ENCODE peak calls at places on chromosomes 16 and 17, in eight cellular contexts. D is dorsolateral prefrontal cortex, O is neural progenitor cell, N is tibial nerve, S is epithelial cell of esophagus, K is ovary, J is AG04449, T is right atrium auricular region. G is an unnamed sample.

GRCh38 chr17:21164226-21165019 is 37.7 kb downstream of the DHRS7B start:
- DNase-seq in O (no peak), K (no peak), J (no peak), D (no peak), S (no peak), N (no peak), T (peak), G (no peak)

GRCh38 chr16:7550096-7550495 is 217.5 kb downstream of the RBFOX1 start:
- DNase-seq in T (no peak), N (no peak), J (no peak), K (no peak), S (no peak), D (no peak), O (no peak), G (no peak)

GRCh38 chr17:74831442-74832146 is 28.1 kb downstream of the GRIN2C start:
- DNase-seq in O (no peak), T (no peak), J (no peak), N (no peak), D (no peak), K (no peak), S (no peak), G (no peak)

GRCh38 chr16:9677301-9677653 is 505.0 kb downstream of the GRIN2A start:
- DNase-seq in T (no peak), J (no peak), O (no peak), N (no peak), S (no peak), D (no peak), K (no peak), G (no peak)

GRCh38 chr16:81253141-81253540 is 14.7 kb downstream of the BCO1 start:
- DNase-seq in K (no peak), N (no peak), S (no peak), D (no peak), O (no peak), T (no peak), J (no peak), G (no peak)

GRCh38 chr17:77349976-77350830 is 209.4 kb downstream of the SEC14L1 start:
- DNase-seq in T (peak), D (no peak), J (no peak), S (no peak), K (no peak), N (peak), O (no peak), G (peak)

GRCh38 chr17:18260332-18261145 is at the start of gene MIEF2:
- DNase-seq in N (peak), O (peak), J (peak), T (peak), D (peak), S (peak), K (peak), G (peak)

GRCh38 chr16:31333686-31334649 is 21.0 kb upstream of the ITGAX start:
- DNase-seq in J (no peak), O (peak), S (peak), K (no peak), D (no peak), N (no peak), T (no peak), G (peak)

GRCh38 chr16:55678061-55678935 is 22.5 kb downstream of the SLC6A2 start:
- DNase-seq in N (no peak), D (no peak), S (no peak), K (no peak), J (no peak), O (no peak), T (no peak), G (no peak)

GRCh38 chr17:63932008-63932561 is at the start of gene CD79B:
- DNase-seq in O (no peak), T (no peak), D (no peak), K (no peak), N (no peak), J (no peak), S (no peak), G (no peak)

GRCh38 chr17:32933881-32934280 is 5.9 kb downstream of the TMEM98 start:
- DNase-seq in T (no peak), K (no peak), N (no peak), S (no peak), O (no peak), J (no peak), D (no peak), G (no peak)

GRCh38 chr16:75627856-75628255 is 4.8 kb upstream of the ADAT1 start:
- DNase-seq in O (no peak), J (no peak), N (no peak), D (no peak), T (no peak), K (no peak), S (no peak), G (peak)

GRCh38 chr17:1769826-1770477 is 8.1 kb downstream of the SERPINF1 start:
- DNase-seq in D (no peak), S (peak), T (no peak), J (no peak), K (no peak), O (no peak), N (no peak), G (no peak)

GRCh38 chr16:53090591-53091507 is 36.1 kb downstream of the CHD9 start:
- DNase-seq in T (peak), O (peak), K (peak), S (peak), N (peak), D (peak), J (peak), G (peak)

GRCh38 chr16:28520672-28521071 is 14.0 kb upstream of the IL27 start:
- DNase-seq in K (no peak), D (no peak), N (no peak), J (no peak), S (no peak), O (no peak), T (no peak), G (no peak)

GRCh38 chr16:55495616-55496289 is 13.1 kb upstream of the LPCAT2 start:
- DNase-seq in K (no peak), D (no peak), J (peak), S (peak), O (no peak), T (no peak), N (no peak), G (peak)

GRCh38 chr16:17469011-17469741 is 1.6 kb downstream of the XYLT1 start:
- DNase-seq in D (peak), T (no peak), N (no peak), S (no peak), K (no peak), O (peak), J (peak), G (peak)

GRCh38 chr16:83113317-83113716 is 486.5 kb downstream of the CDH13 start:
- DNase-seq in N (no peak), T (no peak), J (no peak), D (peak), K (no peak), O (peak), S (peak), G (peak)

GRCh38 chr17:7881655-7882054 is 6.9 kb upstream of the CHD3 start:
- DNase-seq in S (no peak), K (no peak), J (no peak), D (peak), T (no peak), O (no peak), N (no peak), G (no peak)

GRCh38 chr16:29304251-29304900 is 102.1 kb downstream of the NPIPB11 start:
- DNase-seq in J (no peak), D (no peak), T (no peak), S (no peak), K (no peak), N (no peak), O (no peak), G (no peak)

GRCh38 chr17:64174686-64175456 is 44.9 kb upstream of the ERN1 start:
- DNase-seq in T (peak), S (peak), K (no peak), O (no peak), N (no peak), D (peak), J (no peak), G (peak)

GRCh38 chr17:47860396-47860795 is 9.4 kb upstream of the SP6 start:
- DNase-seq in K (no peak), S (no peak), J (no peak), D (no peak), O (no peak), N (no peak), T (no peak), G (no peak)

GRCh38 chr17:82985973-82986372 is 93.4 kb upstream of the METRNL start:
- DNase-seq in T (peak), O (peak), K (no peak), S (no peak), J (no peak), N (no peak), D (no peak), G (peak)

GRCh38 chr17:43938838-43939182 is 3.5 kb downstream of the PPY start:
- DNase-seq in J (no peak), S (no peak), K (no peak), N (no peak), T (no peak), D (no peak), O (peak), G (no peak)

GRCh38 chr17:55267777-55268648 is 3.3 kb downstream of the HLF start:
- DNase-seq in T (no peak), K (no peak), J (no peak), N (no peak), S (no peak), O (no peak), D (no peak), G (no peak)
- H3K4me3 ChIP-seq in T (peak), K (peak), J (no peak), N (peak), S (no peak), O (no peak), D (peak), G (no peak)

GRCh38 chr16:66152841-66153525 is 213.5 kb upstream of the CDH5 start:
- DNase-seq in N (no peak), O (no peak), K (no peak), S (no peak), D (no peak), J (peak), T (no peak), G (peak)
- TF ChIP-seq CTCF in N (no peak), O (no peak), K (no peak), S (no peak), D (no peak), J (peak), T (no peak), G (peak)

DNA sequence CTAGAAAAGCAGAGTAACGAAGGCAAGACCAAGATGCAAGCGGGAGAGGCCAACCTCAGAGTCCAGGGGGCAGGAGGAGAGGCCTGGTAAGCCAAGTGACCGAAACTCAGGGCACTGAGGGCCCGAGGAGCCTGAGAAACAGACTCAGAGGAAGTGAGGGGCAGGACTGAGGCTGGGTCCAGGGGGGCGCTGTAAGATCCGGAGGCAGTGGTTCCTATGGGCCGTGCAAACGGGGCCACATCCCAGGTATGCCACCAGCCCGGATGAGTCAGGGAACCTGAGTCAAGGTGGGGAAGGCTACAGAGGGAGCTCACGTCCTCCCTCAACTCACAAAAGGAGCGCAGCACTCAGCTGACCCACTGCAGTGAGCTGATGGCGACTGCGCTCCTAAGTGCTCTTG is 8.3 kb downstream of the ZDHHC7 start:
- DNase-seq in J (no peak), T (no peak), N (no peak), S (no peak), D (no peak), K (no peak), O (no peak), G (no peak)
- H3K4me3 ChIP-seq in J (no peak), T (no peak), N (peak), S (no peak), D (no peak), K (no peak), O (no peak), G (no peak)

DNA sequence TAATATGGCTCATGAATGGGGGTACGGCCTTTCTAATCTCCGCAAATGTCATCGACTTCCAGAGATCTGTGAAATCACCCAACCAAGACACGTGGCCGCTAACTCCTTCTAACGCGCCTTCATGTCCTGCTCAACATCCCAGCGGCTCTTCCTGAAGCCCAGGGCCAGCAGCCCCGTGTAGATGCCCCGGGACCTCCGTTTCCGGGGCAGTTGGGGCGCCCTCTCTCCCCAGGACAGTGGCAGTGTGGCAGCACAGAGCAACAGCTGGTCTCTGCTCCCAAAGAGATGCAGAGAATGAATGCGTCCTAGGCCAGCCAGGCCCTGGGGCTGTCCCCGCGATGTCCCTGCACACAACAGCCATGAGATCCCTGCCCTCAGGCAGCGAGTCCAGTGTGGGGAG is 153.5 kb downstream of the RBFOX3 start:
- DNase-seq in O (no peak), J (no peak), D (no peak), K (no peak), T (no peak), N (no peak), S (no peak), G (no peak)
- TF ChIP-seq CTCF in O (no peak), J (no peak), D (no peak), K (no peak), T (no peak), N (no peak), S (no peak), G (no peak)

DNA sequence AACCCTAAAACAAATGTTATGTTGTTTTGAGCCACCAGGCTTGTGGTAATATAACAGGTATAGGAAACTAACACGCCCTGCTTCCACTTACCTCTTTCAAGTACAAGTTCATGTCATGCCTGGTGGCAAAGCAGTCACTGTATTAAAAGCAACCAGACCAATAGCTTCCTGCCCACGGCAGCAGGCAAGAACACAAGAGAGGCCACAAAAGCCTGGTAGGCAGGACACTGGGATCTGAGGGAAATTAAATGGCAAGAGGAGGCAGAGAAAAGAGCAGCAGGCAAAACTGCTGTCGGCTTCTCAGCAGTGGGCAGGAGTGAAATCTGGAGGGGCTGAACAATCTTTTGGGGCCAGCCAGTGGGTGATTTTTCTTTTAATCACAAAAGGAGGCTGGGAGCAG is 2.2 kb downstream of the CYTH1 start:
- DNase-seq in O (peak), N (no peak), T (no peak), S (peak), D (no peak), J (no peak), K (no peak), G (no peak)
- H3K4me3 ChIP-seq in O (no peak), N (peak), T (peak), S (no peak), D (peak), J (no peak), K (no peak), G (no peak)

GRCh38 chr17:67800495-67800928 is 24.8 kb upstream of the BPTF start:
- DNase-seq in J (peak), O (peak), K (no peak), S (peak), D (peak), N (peak), T (peak), G (peak)

GRCh38 chr17:67801626-67802175 is 23.6 kb upstream of the BPTF start:
- DNase-seq in D (no peak), K (no peak), S (peak), J (no peak), N (no peak), T (no peak), O (no peak), G (no peak)
- TF ChIP-seq CTCF in D (no peak), K (no peak), S (peak), J (no peak), N (no peak), T (no peak), O (peak), G (no peak)

GRCh38 chr17:27496005-27496404 is 39.8 kb downstream of the KSR1 start:
- DNase-seq in J (no peak), K (no peak), T (no peak), N (no peak), S (peak), O (no peak), D (no peak), G (no peak)
- H3K4me3 ChIP-seq in J (no peak), K (no peak), T (no peak), N (no peak), S (peak), O (no peak), D (no peak), G (no peak)

DNA sequence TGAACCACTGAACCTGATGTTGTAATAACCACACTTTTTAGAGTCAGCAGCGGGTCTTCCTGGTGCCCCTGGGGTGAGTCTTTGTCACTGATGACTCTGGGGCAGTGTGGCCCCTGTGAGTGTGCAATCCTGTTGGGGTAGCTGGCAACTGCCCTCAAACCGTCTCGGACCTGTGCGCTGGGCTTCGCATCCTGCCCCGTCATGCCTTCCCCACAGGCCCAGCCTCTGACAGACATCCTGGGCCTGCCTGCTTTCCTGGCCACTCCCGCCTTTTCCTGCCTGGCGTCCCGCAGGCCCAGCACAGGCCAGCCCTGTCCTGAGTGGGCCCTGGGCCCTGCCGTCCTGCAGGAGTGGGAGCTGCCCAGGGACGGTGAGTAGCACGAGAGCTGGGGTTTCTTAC is 50.2 kb upstream of the CAPN15 start:
- DNase-seq in N (no peak), K (no peak), S (no peak), J (no peak), O (no peak), D (no peak), T (no peak), G (no peak)
- TF ChIP-seq CTCF in N (no peak), K (no peak), S (no peak), J (no peak), O (no peak), D (no peak), T (no peak), G (no peak)

DNA sequence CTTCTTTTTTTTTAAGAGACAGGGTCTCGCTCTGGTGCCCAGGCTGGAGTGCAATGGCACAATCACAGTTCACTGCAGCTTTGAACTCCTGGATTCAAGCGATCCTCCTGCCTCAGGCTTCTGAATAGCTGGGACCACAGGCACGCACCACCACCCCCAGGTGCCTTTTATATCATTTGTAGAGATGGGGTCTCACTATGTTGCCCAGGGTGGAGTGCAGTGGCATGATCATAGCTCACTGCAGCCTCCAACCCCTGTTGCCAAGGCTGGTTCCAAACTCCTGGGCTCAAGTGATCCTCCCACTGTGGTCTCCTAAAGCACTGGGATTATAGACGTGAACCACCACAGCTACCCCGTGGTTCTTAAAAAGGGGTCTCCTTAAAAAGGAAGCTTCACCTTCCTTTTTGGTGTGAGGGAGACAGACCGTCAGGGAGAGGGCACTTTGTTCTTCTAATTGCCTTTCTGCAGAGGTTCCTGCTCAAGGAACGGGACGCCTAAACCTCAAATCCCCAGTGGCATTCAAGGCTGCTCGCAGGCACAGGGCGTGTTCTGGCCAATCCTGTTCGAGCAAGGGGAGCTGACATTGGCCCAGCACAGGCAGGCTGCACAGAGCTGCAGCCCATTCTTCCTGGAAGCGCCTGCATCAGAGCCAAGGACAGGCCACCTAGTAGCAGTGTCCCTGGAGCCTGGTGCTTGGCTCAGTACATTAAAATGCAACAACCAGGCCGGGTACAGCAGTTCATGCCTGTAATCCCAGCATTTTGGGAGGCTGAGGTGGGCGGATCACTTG is 72.0 kb upstream of the CREBBP start:
- DNase-seq in S (peak), T (peak), O (peak), N (peak), D (no peak), J (no peak), K (peak), G (peak)
- H3K4me3 ChIP-seq in S (no peak), T (no peak), O (no peak), N (no peak), D (no peak), J (no peak), K (no peak), G (no peak)